ENCODE peak calls at places on chromosomes 4 and X, in six cellular contexts. Y is fibroblast of pulmonary artery, X is aorta, P is BJ, B is epithelial cell of esophagus, L is MM.1S. D is an unnamed sample.

GRCh38 chr4:103032575-103032974 is 13.1 kb upstream of the SLC9B1 start:
- DNase-seq in Y (peak; percentile 59), X (no peak), P (no peak), B (peak; percentile 63), L (peak; percentile 28), D (peak; percentile 75)

GRCh38 chr4:145381163-145381562 is 100.5 kb upstream of the SMAD1 start:
- DNase-seq in Y (no peak), X (no peak), P (no peak), B (no peak), L (no peak), D (no peak)

GRCh38 chr4:48445704-48446103 is 37.4 kb upstream of the SLC10A4 start:
- DNase-seq in Y (peak; percentile 49), X (no peak), P (no peak), B (peak; percentile 22), L (peak; percentile 18), D (no peak)

GRCh38 chr4:85114526-85114925 is 148.0 kb upstream of the WDFY3 start:
- DNase-seq in Y (no peak), X (no peak), P (no peak), B (peak; percentile 36), L (no peak), D (no peak)

GRCh38 chr4:101774807-101775206 is 15.7 kb upstream of the BANK1 start:
- DNase-seq in Y (peak; percentile 79), X (no peak), P (peak; percentile 22), B (peak; percentile 46), L (no peak), D (no peak)

GRCh38 chrX:70878925-70879324 is 29.6 kb downstream of the TEX11 start:
- DNase-seq in Y (no peak), X (no peak), P (no peak), B (no peak), L (peak; percentile 80), D (no peak)

GRCh38 chr4:70841951-70842350 is 2.3 kb upstream of the GRSF1 start:
- DNase-seq in Y (no peak), X (no peak), P (no peak), B (no peak), L (no peak), D (no peak)

GRCh38 chr4:143555676-143556075 is 42.2 kb downstream of the SMARCA5 start:
- DNase-seq in Y (no peak), X (no peak), P (no peak), B (peak; percentile 66), L (no peak), D (no peak)

GRCh38 chr4:153156263-153156662 is 48.0 kb upstream of the TRIM2 start:
- DNase-seq in Y (no peak), X (no peak), P (no peak), B (no peak), L (no peak), D (peak; percentile 80)

GRCh38 chr4:17476811-17477210 is 35.1 kb downstream of the QDPR start:
- DNase-seq in Y (no peak), X (no peak), P (no peak), B (no peak), L (no peak), D (peak; percentile 46)

GRCh38 chrX:22974616-22975015 is 25.1 kb upstream of the DDX53 start:
- DNase-seq in Y (no peak), X (no peak), P (no peak), B (no peak), L (no peak), D (no peak)

GRCh38 chr4:167114416-167114971 is 119.8 kb downstream of the SPOCK3 start:
- DNase-seq in Y (no peak), X (no peak), P (no peak), B (peak; percentile 71), L (no peak), D (no peak)

GRCh38 chr4:155675709-155676429 is 9.2 kb downstream of the GUCY1A1 start:
- DNase-seq in Y (peak; percentile 5), X (no peak), P (no peak), B (peak; percentile 17), L (peak; percentile 72), D (peak; percentile 82)

GRCh38 chr4:124427095-124427767 is 285.3 kb downstream of the ANKRD50 start:
- DNase-seq in Y (peak; percentile 63), X (no peak), P (no peak), B (peak; percentile 34), L (no peak), D (no peak)

GRCh38 chr4:2817701-2818350 is 24.9 kb downstream of the SH3BP2 start:
- DNase-seq in Y (no peak), X (no peak), P (no peak), B (peak; percentile 50), L (peak; percentile 57), D (no peak)

GRCh38 chr4:142778430-142778829 is 67.7 kb downstream of the INPP4B start:
- DNase-seq in Y (peak; percentile 27), X (no peak), P (no peak), B (no peak), L (no peak), D (no peak)

GRCh38 chr4:169795585-169795984 is 37.8 kb upstream of the HPF1 start:
- DNase-seq in Y (peak; percentile 18), X (no peak), P (no peak), B (peak; percentile 65), L (no peak), D (no peak)

GRCh38 chr4:38188631-38189101 is 228.5 kb downstream of the PTTG2 start:
- DNase-seq in Y (no peak), X (no peak), P (no peak), B (peak; percentile 64), L (no peak), D (no peak)

GRCh38 chr4:112060212-112060611 is 85.0 kb upstream of the FAM241A start:
- DNase-seq in Y (peak; percentile 45), X (no peak), P (no peak), B (peak; percentile 57), L (peak; percentile 30), D (peak; percentile 32)

GRCh38 chr4:158042591-158043030 is 130.2 kb downstream of the GASK1B start:
- DNase-seq in Y (peak; percentile 60), X (no peak), P (peak; percentile 84), B (no peak), L (no peak), D (no peak)

GRCh38 chr4:183261953-183262775 is 57.9 kb downstream of the CLDN22 start:
- DNase-seq in Y (peak; percentile 84), X (peak; percentile 83), P (no peak), B (peak; percentile 82), L (peak; percentile 82), D (peak; percentile 82)

DNA sequence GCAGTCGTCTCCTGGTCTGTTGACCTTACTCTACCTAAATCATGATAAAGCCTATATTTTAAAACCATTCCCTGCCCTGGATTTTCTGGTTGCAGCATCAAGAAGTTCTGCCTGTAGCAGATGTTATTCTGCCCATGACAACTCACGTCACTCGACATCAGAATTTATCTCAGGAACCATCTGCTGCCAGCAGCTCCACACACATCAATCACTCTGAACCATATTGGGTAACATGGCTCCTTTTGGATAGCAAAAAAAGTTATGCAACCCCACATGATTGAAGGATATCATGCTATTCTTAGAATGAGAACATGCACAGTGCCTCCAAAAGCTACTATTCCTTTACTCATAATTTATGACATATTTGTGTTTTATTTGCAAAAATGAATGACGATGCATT is 341.4 kb downstream of the DHRSX start:
- DNase-seq in Y (no peak), X (no peak), P (no peak), B (no peak), L (no peak), D (peak; percentile 7)
- H3K4me3 ChIP-seq in Y (no peak overlapping the region), X (no peak overlapping the region), P (no peak overlapping the region), B (no peak overlapping the region), L (no peak overlapping the region), D (no peak overlapping the region)

GRCh38 chr4:4921077-4921476 is 61.6 kb downstream of the MSX1 start:
- DNase-seq in Y (no peak), X (no peak), P (no peak), B (no peak), L (no peak), D (no peak)

GRCh38 chr4:4919926-4920325 is 60.5 kb downstream of the MSX1 start:
- DNase-seq in Y (no peak), X (peak; percentile 71), P (peak; percentile 3), B (no peak), L (no peak), D (no peak)

GRCh38 chr4:4918067-4918466 is 58.6 kb downstream of the MSX1 start:
- DNase-seq in Y (no peak), X (no peak), P (no peak), B (no peak), L (no peak), D (no peak)

GRCh38 chr4:4922441-4922840 is 63.0 kb downstream of the MSX1 start:
- DNase-seq in Y (no peak), X (no peak), P (no peak), B (no peak), L (no peak), D (no peak)

DNA sequence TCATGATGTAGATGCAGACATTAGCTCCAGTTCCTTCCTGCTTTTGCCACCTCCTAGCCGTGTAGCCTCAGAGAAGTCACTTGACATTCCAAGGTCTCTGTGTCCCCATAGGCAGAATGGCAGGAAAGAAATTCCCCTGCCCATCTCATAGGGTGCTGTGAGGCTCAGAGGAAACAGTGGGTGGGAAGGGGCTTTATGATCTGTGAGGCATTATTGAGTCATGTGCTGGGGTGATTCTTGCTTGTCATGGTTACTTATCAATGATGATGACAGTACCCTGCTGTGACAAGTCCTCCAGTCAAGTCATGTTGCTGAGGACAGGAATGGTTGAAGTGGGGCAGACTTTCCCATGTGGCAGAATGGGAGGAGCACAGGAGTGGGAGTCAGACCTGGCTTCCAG is 63.7 kb downstream of the MSX1 start:
- DNase-seq in Y (no peak), X (no peak), P (no peak), B (no peak), L (no peak), D (no peak)
- H3K4me3 ChIP-seq in Y (no peak overlapping the region), X (no peak overlapping the region), P (no peak overlapping the region), B (no peak overlapping the region), L (no peak overlapping the region), D (no peak overlapping the region)

DNA sequence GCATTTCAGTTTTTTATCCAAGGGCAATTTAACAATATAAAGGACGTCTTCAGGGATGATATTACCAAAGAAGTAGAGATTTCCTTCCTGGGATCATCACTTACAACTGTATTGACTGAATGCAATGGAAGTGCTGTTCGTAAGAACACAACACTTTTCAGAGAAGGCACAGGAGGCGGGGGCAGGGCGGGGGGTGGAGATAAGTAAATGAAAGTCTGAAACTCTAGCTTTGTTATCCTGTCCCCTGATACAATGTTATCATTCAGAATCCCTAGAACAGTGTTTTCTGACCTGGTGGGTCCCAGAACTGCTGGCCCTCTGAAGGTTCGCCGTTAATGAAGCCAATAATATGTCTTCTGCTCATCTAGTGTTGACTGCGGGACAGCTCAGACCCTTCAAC is 124.6 kb downstream of the NSUN7 start:
- DNase-seq in Y (no peak), X (no peak), P (no peak), B (no peak), L (no peak), D (no peak)
- H3K4me3 ChIP-seq in Y (no peak overlapping the region), X (no peak overlapping the region), P (no peak overlapping the region), B (no peak overlapping the region), L (no peak overlapping the region), D (no peak overlapping the region)

DNA sequence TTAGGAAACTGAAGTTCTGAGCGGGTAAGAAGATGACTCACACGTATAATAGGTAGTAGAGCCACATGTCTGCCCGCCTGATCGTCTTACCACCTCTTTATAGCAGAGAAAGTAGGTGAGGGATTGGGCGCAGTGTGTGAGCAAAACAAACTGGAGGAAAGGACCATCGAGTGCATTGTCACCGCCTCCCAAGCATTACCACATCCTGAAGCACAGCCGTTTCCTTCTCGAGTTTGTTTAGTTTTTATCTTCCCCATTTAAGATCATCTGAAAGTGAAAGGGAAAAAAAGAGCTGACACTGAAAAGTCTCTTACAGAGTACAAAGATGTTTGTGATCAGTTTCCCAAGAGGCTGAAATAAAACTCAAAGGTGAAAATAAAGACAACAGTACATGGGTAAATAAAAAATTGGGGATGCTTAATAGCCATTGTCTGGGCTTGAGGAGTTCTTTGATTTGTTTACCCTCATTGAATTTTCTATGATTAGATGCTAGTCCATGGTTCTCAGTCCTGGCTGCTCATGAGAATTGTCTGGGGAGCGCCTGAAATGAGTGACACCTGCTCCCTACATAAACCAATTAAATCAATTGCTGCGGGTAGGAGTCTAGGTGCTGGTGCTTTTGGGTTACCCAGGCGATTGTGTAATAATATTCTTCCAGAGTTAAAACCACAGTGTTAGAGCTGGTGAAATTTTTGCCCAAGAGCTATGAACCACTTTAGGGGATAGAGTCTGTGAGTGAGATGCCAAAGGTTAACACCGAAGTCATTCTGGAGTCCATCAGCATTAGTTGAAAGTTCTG is 15.0 kb downstream of the PDK3 start:
- DNase-seq in Y (no peak), X (no peak), P (no peak), B (peak; percentile 24), L (peak; percentile 86), D (peak; percentile 83)
- H3K4me3 ChIP-seq in Y (no peak overlapping the region), X (no peak overlapping the region), P (no peak overlapping the region), B (no peak overlapping the region), L (peak overlapping the region; percentile 46), D (peak overlapping the region; percentile 51)

D was measured in NB4.